ENCODE peak calls at places on chromosomes 7 and 10, in six cellular contexts. Y is tibial artery, V is GM12865, F is mesothelial cell of epicardium, U is neural progenitor cell, B is lower lobe of right lung. Q is an unnamed sample.

GRCh38 chr7:91995391-91995790 is 54.7 kb downstream of the AKAP9 start:
- DNase-seq in Y (no peak), V (peak), F (no peak), U (no peak), B (no peak), Q (no peak)

GRCh38 chr10:69902835-69903535 is 101.3 kb downstream of the COL13A1 start:
- DNase-seq in Y (no peak), V (no peak), F (no peak), U (no peak), B (peak), Q (no peak)

GRCh38 chr7:29765392-29765979 is 40.8 kb upstream of the WIPF3 start:
- DNase-seq in Y (no peak), V (no peak), F (no peak), U (no peak), B (no peak), Q (no peak)

GRCh38 chr7:46390042-46390441 is 469.0 kb upstream of the IGFBP3 start:
- DNase-seq in Y (no peak), V (no peak), F (no peak), U (no peak), B (no peak), Q (no peak)

GRCh38 chr7:42883950-42884349 is 27.9 kb downstream of the C7orf25 start:
- DNase-seq in Y (no peak), V (peak), F (no peak), U (peak), B (peak), Q (no peak)

GRCh38 chr10:119539359-119539651 is 3.2 kb downstream of the RGS10 start:
- DNase-seq in Y (no peak), V (no peak), F (no peak), U (no peak), B (no peak), Q (no peak)

GRCh38 chr10:128569546-128569945 is 443.3 kb upstream of the MKI67 start:
- DNase-seq in Y (no peak), V (no peak), F (no peak), U (no peak), B (no peak), Q (no peak)

GRCh38 chr7:30656611-30657010 is 25.6 kb downstream of the CRHR2 start:
- DNase-seq in Y (peak), V (no peak), F (no peak), U (no peak), B (no peak), Q (no peak)

GRCh38 chr10:120580651-120581259 is 123.7 kb downstream of the PLPP4 start:
- DNase-seq in Y (no peak), V (no peak), F (no peak), U (no peak), B (no peak), Q (no peak)

GRCh38 chr7:76292206-76292573 is 10.3 kb upstream of the HSPB1 start:
- DNase-seq in Y (peak), V (no peak), F (no peak), U (no peak), B (no peak), Q (no peak)

GRCh38 chr10:80530251-80530650 is 7.5 kb upstream of the SH2D4B start:
- DNase-seq in Y (no peak), V (peak), F (no peak), U (no peak), B (no peak), Q (peak)

GRCh38 chr10:73253226-73253557 is 748 bp upstream of the MRPS16 start:
- DNase-seq in Y (no peak), V (peak), F (no peak), U (peak), B (no peak), Q (no peak)

GRCh38 chr10:15516284-15516956 is 145.3 kb upstream of the FAM171A1 start:
- DNase-seq in Y (no peak), V (no peak), F (no peak), U (no peak), B (no peak), Q (no peak)

GRCh38 chr10:132929953-132930640 is 12.3 kb downstream of the CFAP46 start:
- DNase-seq in Y (no peak), V (peak), F (no peak), U (no peak), B (peak), Q (no peak)

GRCh38 chr7:137488038-137488437 is 144.5 kb upstream of the PTN start:
- DNase-seq in Y (no peak), V (no peak), F (no peak), U (no peak), B (no peak), Q (no peak)

GRCh38 chr7:80392229-80393169 is 119.4 kb downstream of the GNAT3 start:
- DNase-seq in Y (no peak), V (no peak), F (no peak), U (no peak), B (no peak), Q (peak)
- TF ChIP-seq CTCF in Y (peak), V (peak), F (peak), U (peak), B (peak), Q (peak)

GRCh38 chr10:43436291-43437140 is at the start of gene ZNF487:
- DNase-seq in Y (peak), V (peak), F (peak), U (peak), B (peak), Q (peak)
- TF ChIP-seq CTCF in Y (peak), V (no peak), F (no peak), U (peak), B (peak), Q (peak)

DNA sequence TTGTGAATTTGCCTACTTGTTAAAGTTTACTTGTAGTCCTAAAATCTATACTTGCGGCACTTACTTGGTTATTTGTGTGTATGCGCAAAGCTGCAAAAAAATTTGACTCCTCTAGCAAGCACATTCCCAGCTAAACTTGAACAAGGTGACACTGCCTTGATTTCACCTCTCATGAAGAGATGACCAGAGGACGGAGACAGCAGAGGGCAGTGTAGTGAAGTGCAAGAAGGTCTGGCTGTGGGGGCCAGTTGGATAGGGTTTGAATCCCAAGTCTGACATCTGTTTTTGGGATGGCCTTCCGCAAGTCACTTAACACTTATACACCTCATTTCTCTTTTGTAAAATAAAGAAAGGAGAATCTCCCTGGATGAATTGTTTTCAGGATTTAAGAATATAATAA is 15.7 kb downstream of the SLK start:
- DNase-seq in Y (no peak), V (peak), F (no peak), U (peak), B (no peak), Q (peak)
- TF ChIP-seq CTCF in Y (no peak), V (no peak), F (no peak), U (peak), B (no peak), Q (peak)

GRCh38 chr10:27792191-27792590 is 46.6 kb upstream of the MKX start:
- DNase-seq in Y (no peak), V (no peak), F (no peak), U (no peak), B (no peak), Q (no peak)

GRCh38 chr10:27799046-27799445 is 53.4 kb upstream of the MKX start:
- DNase-seq in Y (no peak), V (no peak), F (no peak), U (no peak), B (no peak), Q (no peak)

DNA sequence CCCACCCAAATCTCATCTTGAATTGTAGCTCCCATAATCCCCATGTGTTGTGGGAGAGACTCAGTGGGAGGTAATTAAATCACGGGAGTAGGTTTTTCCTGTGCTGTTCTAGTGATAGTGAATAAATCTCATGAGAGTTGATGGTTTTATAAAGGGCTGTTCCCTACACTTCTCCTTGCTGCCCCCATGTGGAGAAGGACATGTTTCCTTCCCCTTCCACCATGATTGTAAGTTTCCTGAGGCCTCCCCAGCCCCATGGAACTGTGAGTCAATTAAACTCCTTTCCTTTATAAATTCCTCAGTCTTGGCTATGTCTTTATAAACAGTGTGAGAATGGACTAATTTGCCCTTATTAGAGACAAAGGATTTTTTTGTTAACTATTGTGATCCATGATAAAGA is 48.5 kb upstream of the MKX start:
- DNase-seq in Y (no peak), V (no peak), F (no peak), U (peak), B (no peak), Q (no peak)
- TF ChIP-seq CTCF in Y (no peak), V (no peak), F (no peak), U (peak), B (no peak), Q (peak)

DNA sequence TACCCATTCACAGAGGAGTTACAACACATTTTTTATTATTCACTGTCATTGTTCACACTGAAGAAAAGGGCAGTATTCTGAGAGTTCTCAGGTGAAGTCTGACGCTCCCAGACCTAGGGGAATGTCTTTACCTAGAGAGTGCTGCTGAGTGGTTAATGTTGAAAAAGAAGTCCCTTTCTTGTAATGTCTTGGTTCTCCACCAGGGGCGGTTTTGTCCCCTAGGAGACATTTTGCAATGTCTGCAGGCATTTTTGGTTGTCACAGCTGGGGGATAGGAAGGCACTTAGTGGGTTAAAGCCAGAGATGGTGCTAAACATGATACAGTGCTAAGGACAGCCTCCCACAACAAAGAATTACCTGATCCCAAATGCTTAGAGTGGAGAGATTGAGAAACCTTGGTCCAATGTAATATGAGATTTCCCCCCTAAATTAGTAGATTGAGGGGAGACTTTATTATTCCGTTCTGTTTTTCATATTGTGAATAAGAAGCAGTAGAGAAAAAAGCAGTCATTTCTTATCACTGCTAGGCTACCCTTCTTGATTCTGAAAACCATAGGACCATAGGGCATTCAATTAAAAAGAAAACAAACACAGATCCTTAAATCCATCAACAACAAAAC is 13.1 kb downstream of the UMAD1 start:
- DNase-seq in Y (no peak), V (peak), F (no peak), U (peak), B (no peak), Q (peak)
- TF ChIP-seq CTCF in Y (peak), V (peak), F (peak), U (peak), B (peak), Q (peak)

DNA sequence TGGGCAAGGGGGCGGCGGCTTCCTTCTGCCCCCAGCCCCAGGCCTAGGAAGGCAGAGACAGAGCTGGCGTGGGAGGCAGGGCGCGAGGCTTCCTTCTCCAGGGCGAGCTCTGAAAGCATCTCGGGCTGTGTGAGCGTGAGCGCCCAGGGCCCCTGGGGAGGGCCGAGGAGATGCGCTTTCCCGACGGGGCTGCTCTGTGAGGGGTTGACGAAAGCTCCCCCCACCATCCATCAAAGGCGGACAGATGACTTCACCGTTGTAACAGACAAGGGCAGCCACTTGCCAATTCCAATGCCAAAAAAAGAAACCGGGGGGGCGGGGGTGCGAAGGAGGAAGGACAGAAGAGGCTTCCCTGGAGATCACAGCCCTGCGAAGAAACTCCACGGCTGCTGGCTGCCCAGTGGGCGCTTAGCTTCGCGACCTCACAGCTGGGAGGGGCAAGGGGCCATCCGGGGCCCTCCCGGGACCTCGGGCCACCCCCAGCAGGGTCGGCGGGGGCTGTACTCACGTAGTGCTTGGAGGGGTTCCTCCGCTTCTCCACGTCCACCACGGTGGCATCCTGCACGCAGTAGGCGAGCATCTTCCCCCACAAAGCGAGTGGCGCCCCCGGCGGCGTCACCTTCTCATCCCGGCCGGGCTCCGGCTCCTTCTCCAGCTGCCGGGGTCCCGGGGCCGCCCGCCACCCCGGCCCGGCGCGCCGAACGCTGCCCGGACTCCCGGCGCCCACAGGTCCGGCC is 521 bp downstream of the SH3PXD2A start:
- DNase-seq in Y (peak), V (no peak), F (no peak), U (peak), B (no peak), Q (peak)
- TF ChIP-seq CTCF in Y (no peak), V (no peak), F (no peak), U (peak), B (no peak), Q (peak)

DNA sequence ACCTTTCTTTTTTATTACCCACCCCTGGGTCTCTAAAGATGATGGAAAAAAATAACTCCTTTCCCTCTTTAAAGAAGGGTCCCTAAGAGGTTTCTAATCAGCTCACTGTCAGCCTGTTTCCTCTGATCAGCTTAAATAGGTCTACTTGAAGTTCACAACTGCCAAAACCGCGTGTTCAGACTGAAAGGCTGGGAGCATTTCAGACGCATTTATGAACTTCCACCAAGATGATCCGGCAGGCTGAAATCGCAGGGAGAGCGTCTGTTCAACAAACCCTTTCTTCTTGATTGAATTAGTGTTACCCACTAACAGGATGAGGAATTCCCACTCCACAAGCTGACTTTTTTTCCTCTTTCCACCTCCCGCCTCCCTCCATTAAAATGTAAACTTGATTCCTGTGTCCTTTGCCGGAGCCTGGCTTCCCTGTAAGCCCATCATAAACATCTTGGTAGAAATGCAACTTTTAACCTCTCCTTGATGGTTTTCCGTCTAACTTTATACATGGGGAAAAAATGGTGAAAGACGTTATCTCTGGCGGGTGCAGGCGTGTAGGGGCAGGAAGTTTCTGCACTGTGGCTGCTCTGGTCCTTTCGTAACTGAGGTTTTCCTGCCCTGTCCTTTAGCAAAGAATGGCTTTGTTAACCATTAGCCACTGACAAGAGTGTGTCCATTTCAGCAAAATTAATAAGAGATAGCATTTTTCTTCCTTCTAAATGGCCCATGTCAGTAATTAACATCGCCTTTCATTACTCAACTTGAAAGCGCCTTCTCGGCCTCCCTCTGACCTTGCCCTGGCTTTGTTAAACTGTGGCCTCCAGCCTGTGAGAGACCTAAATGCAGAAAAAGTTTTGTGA is 130.7 kb downstream of the BAMBI start:
- DNase-seq in Y (no peak), V (no peak), F (no peak), U (no peak), B (no peak), Q (peak)
- TF ChIP-seq CTCF in Y (no peak), V (no peak), F (no peak), U (no peak), B (no peak), Q (no peak)

Q was measured in SK-N-SH.